ENCODE peak calls at places on chromosomes 6 and 20, in nine cellular contexts. One of them, this sample, is unnamed. For H3K9me3, the result is how much of the 10 kb centered on the place peaks cover.

GRCh38 chr6:32666420-32667300 is at the start of gene HLA-DQB1:
- DNase-seq in heart right ventricle: peak
- DNase-seq in right atrium auricular region: no peak
- DNase-seq in uterus: no peak
- DNase-seq in neural progenitor cell: peak
- DNase-seq in mammary epithelial cell: peak
- DNase-seq in PC-9: no peak
- DNase-seq in left ventricle myocardium inferior: no peak
- DNase-seq in HCT116: peak
- DNase-seq in this sample: no peak

GRCh38 chr20:22584922-22585785 is 782 bp upstream of the FOXA2 start:
- DNase-seq in uterus: no peak
- DNase-seq in HCT116: no peak
- DNase-seq in left ventricle myocardium inferior: no peak
- DNase-seq in PC-9: no peak
- DNase-seq in heart right ventricle: no peak
- DNase-seq in mammary epithelial cell: no peak
- DNase-seq in neural progenitor cell: peak
- DNase-seq in right atrium auricular region: no peak
- DNase-seq in this sample: no peak

GRCh38 chr6:109302176-109302575 is 80.1 kb downstream of the CD164 start:
- DNase-seq in uterus: no peak
- DNase-seq in heart right ventricle: no peak
- DNase-seq in left ventricle myocardium inferior: no peak
- DNase-seq in mammary epithelial cell: no peak
- DNase-seq in right atrium auricular region: no peak
- DNase-seq in PC-9: no peak
- DNase-seq in neural progenitor cell: no peak
- DNase-seq in HCT116: no peak
- DNase-seq in this sample: no peak

GRCh38 chr20:58852559-58853271 is at the start of gene GNAS:
- DNase-seq in mammary epithelial cell: peak
- DNase-seq in uterus: peak
- DNase-seq in right atrium auricular region: no peak
- DNase-seq in heart right ventricle: peak
- DNase-seq in left ventricle myocardium inferior: peak
- DNase-seq in neural progenitor cell: peak
- DNase-seq in HCT116: no peak
- DNase-seq in PC-9: peak
- DNase-seq in this sample: peak

GRCh38 chr6:12570461-12571030 is 146.0 kb upstream of the PHACTR1 start:
- DNase-seq in mammary epithelial cell: peak
- DNase-seq in heart right ventricle: no peak
- DNase-seq in uterus: no peak
- DNase-seq in PC-9: peak
- DNase-seq in HCT116: no peak
- DNase-seq in right atrium auricular region: no peak
- DNase-seq in left ventricle myocardium inferior: no peak
- DNase-seq in neural progenitor cell: no peak
- DNase-seq in this sample: no peak

GRCh38 chr20:61797200-61797599 is 268.5 kb downstream of the TAF4 start:
- DNase-seq in right atrium auricular region: no peak
- DNase-seq in uterus: no peak
- DNase-seq in heart right ventricle: no peak
- DNase-seq in mammary epithelial cell: no peak
- DNase-seq in PC-9: no peak
- DNase-seq in HCT116: no peak
- DNase-seq in left ventricle myocardium inferior: no peak
- DNase-seq in neural progenitor cell: peak
- DNase-seq in this sample: no peak

GRCh38 chr6:54060286-54060685 is 51.0 kb upstream of the MLIP start:
- DNase-seq in right atrium auricular region: no peak
- DNase-seq in left ventricle myocardium inferior: no peak
- DNase-seq in HCT116: no peak
- DNase-seq in neural progenitor cell: no peak
- DNase-seq in mammary epithelial cell: no peak
- DNase-seq in PC-9: no peak
- DNase-seq in heart right ventricle: no peak
- DNase-seq in uterus: no peak
- DNase-seq in this sample: no peak

GRCh38 chr20:11776687-11777086 is 141.0 kb upstream of the BTBD3 start:
- DNase-seq in uterus: no peak
- DNase-seq in HCT116: no peak
- DNase-seq in PC-9: no peak
- DNase-seq in right atrium auricular region: no peak
- DNase-seq in heart right ventricle: no peak
- DNase-seq in neural progenitor cell: no peak
- DNase-seq in mammary epithelial cell: no peak
- DNase-seq in left ventricle myocardium inferior: no peak
- DNase-seq in this sample: no peak

GRCh38 chr20:61314326-61315010 is 62.4 kb downstream of the CDH4 start:
- DNase-seq in heart right ventricle: no peak
- DNase-seq in uterus: no peak
- DNase-seq in mammary epithelial cell: no peak
- DNase-seq in HCT116: no peak
- DNase-seq in neural progenitor cell: no peak
- DNase-seq in PC-9: no peak
- DNase-seq in left ventricle myocardium inferior: no peak
- DNase-seq in right atrium auricular region: no peak
- DNase-seq in this sample: no peak

GRCh38 chr20:8320306-8320705 is 188.2 kb downstream of the PLCB1 start:
- DNase-seq in PC-9: no peak
- DNase-seq in heart right ventricle: no peak
- DNase-seq in right atrium auricular region: no peak
- DNase-seq in uterus: no peak
- DNase-seq in left ventricle myocardium inferior: no peak
- DNase-seq in neural progenitor cell: no peak
- DNase-seq in HCT116: no peak
- DNase-seq in mammary epithelial cell: no peak
- DNase-seq in this sample: no peak

GRCh38 chr20:36267605-36268500 is 31.6 kb downstream of the AAR2 start:
- DNase-seq in right atrium auricular region: no peak
- DNase-seq in left ventricle myocardium inferior: no peak
- DNase-seq in PC-9: no peak
- DNase-seq in uterus: no peak
- DNase-seq in mammary epithelial cell: no peak
- DNase-seq in heart right ventricle: no peak
- DNase-seq in neural progenitor cell: no peak
- DNase-seq in HCT116: no peak
- DNase-seq in this sample: no peak

GRCh38 chr6:42007286-42007685 is 43.0 kb upstream of the TAF8 start:
- DNase-seq in mammary epithelial cell: no peak
- DNase-seq in left ventricle myocardium inferior: no peak
- DNase-seq in uterus: no peak
- DNase-seq in right atrium auricular region: no peak
- DNase-seq in HCT116: no peak
- DNase-seq in PC-9: no peak
- DNase-seq in neural progenitor cell: no peak
- DNase-seq in heart right ventricle: no peak
- DNase-seq in this sample: no peak

GRCh38 chr6:82555801-82556200 is 192.2 kb downstream of the TPBG start:
- DNase-seq in heart right ventricle: no peak
- DNase-seq in HCT116: no peak
- DNase-seq in left ventricle myocardium inferior: no peak
- DNase-seq in PC-9: no peak
- DNase-seq in uterus: no peak
- DNase-seq in neural progenitor cell: no peak
- DNase-seq in right atrium auricular region: no peak
- DNase-seq in mammary epithelial cell: peak
- DNase-seq in this sample: no peak

GRCh38 chr20:18287915-18288747 is at the start of gene ZNF133:
- DNase-seq in left ventricle myocardium inferior: peak
- DNase-seq in uterus: peak
- DNase-seq in neural progenitor cell: peak
- DNase-seq in right atrium auricular region: peak
- DNase-seq in HCT116: peak
- DNase-seq in heart right ventricle: peak
- DNase-seq in mammary epithelial cell: peak
- DNase-seq in PC-9: peak
- DNase-seq in this sample: peak

GRCh38 chr6:43806041-43806757 is 36.2 kb downstream of the VEGFA start:
- DNase-seq in neural progenitor cell: no peak
- DNase-seq in right atrium auricular region: no peak
- DNase-seq in uterus: no peak
- DNase-seq in PC-9: peak
- DNase-seq in mammary epithelial cell: peak
- DNase-seq in heart right ventricle: no peak
- DNase-seq in left ventricle myocardium inferior: no peak
- DNase-seq in HCT116: no peak
- DNase-seq in this sample: no peak

GRCh38 chr6:37257634-37258404 is at the start of the genes TBC1D22B and TMEM217:
- DNase-seq in PC-9: peak
- DNase-seq in heart right ventricle: peak
- DNase-seq in mammary epithelial cell: peak
- DNase-seq in neural progenitor cell: peak
- DNase-seq in uterus: peak
- DNase-seq in left ventricle myocardium inferior: peak
- DNase-seq in right atrium auricular region: peak
- DNase-seq in HCT116: peak
- DNase-seq in this sample: peak

GRCh38 chr6:22025468-22026159 is 271.2 kb downstream of the PRL start:
- DNase-seq in heart right ventricle: peak
- DNase-seq in uterus: peak
- DNase-seq in mammary epithelial cell: peak
- DNase-seq in left ventricle myocardium inferior: no peak
- DNase-seq in PC-9: no peak
- DNase-seq in right atrium auricular region: peak
- DNase-seq in neural progenitor cell: peak
- DNase-seq in HCT116: no peak
- DNase-seq in this sample: no peak

GRCh38 chr20:21090112-21090737 is 15.9 kb downstream of the LINC00237 start:
- DNase-seq in uterus: no peak
- DNase-seq in left ventricle myocardium inferior: no peak
- DNase-seq in right atrium auricular region: no peak
- DNase-seq in HCT116: no peak
- DNase-seq in heart right ventricle: no peak
- DNase-seq in mammary epithelial cell: no peak
- DNase-seq in neural progenitor cell: no peak
- DNase-seq in PC-9: no peak
- DNase-seq in this sample: no peak

GRCh38 chr20:48852609-48853008 is 24.8 kb upstream of the PREX1 start:
- DNase-seq in uterus: no peak
- DNase-seq in HCT116: no peak
- DNase-seq in heart right ventricle: no peak
- DNase-seq in right atrium auricular region: no peak
- DNase-seq in neural progenitor cell: no peak
- DNase-seq in mammary epithelial cell: no peak
- DNase-seq in PC-9: no peak
- DNase-seq in left ventricle myocardium inferior: no peak
- DNase-seq in this sample: no peak

GRCh38 chr6:19279137-19279747 is 557.9 kb upstream of the ID4 start:
- DNase-seq in HCT116: no peak
- DNase-seq in heart right ventricle: no peak
- DNase-seq in PC-9: no peak
- DNase-seq in left ventricle myocardium inferior: no peak
- DNase-seq in mammary epithelial cell: no peak
- DNase-seq in uterus: no peak
- DNase-seq in right atrium auricular region: no peak
- DNase-seq in neural progenitor cell: no peak
- DNase-seq in this sample: no peak
- H3K9me3 ChIP-seq in HCT116: under half
- H3K9me3 ChIP-seq in heart right ventricle: under half
- H3K9me3 ChIP-seq in PC-9: under half
- H3K9me3 ChIP-seq in left ventricle myocardium inferior: under half
- H3K9me3 ChIP-seq in mammary epithelial cell: under half
- H3K9me3 ChIP-seq in uterus: under half
- H3K9me3 ChIP-seq in right atrium auricular region: under half
- H3K9me3 ChIP-seq in neural progenitor cell: under half
- H3K9me3 ChIP-seq in this sample: under half

GRCh38 chr6:155341130-155341828 is 27.0 kb upstream of the TFB1M start:
- DNase-seq in HCT116: no peak
- DNase-seq in mammary epithelial cell: peak
- DNase-seq in left ventricle myocardium inferior: no peak
- DNase-seq in PC-9: no peak
- DNase-seq in neural progenitor cell: no peak
- DNase-seq in uterus: no peak
- DNase-seq in right atrium auricular region: no peak
- DNase-seq in heart right ventricle: no peak
- DNase-seq in this sample: no peak
- H3K9me3 ChIP-seq in HCT116: under half
- H3K9me3 ChIP-seq in mammary epithelial cell: under half
- H3K9me3 ChIP-seq in left ventricle myocardium inferior: half or more
- H3K9me3 ChIP-seq in PC-9: under half
- H3K9me3 ChIP-seq in neural progenitor cell: under half
- H3K9me3 ChIP-seq in uterus: under half
- H3K9me3 ChIP-seq in right atrium auricular region: under half
- H3K9me3 ChIP-seq in heart right ventricle: under half
- H3K9me3 ChIP-seq in this sample: under half

DNA sequence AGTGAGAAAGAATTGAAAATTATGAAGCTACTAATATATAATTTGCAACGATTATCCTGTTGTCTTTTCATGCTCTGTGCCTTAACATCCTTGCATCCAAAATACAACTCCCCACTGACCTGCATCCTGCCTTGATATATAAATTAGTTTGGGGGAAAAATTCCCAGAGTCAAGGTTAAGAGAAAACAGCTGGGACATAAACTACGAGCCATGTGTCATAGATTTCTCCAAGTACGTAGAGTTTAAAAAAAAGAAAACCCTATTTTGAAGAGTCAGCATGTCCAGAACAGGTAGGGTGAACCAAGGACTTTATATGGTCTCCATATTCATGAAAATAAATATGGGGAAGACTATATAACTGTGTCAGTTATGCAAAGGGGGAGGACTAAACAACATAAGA is 123.8 kb upstream of the MARCKS start:
- DNase-seq in right atrium auricular region: no peak
- DNase-seq in uterus: no peak
- DNase-seq in neural progenitor cell: no peak
- DNase-seq in heart right ventricle: no peak
- DNase-seq in PC-9: no peak
- DNase-seq in mammary epithelial cell: no peak
- DNase-seq in HCT116: no peak
- DNase-seq in left ventricle myocardium inferior: no peak
- DNase-seq in this sample: no peak
- H3K9me3 ChIP-seq in right atrium auricular region: under half
- H3K9me3 ChIP-seq in uterus: under half
- H3K9me3 ChIP-seq in neural progenitor cell: under half
- H3K9me3 ChIP-seq in heart right ventricle: under half
- H3K9me3 ChIP-seq in PC-9: under half
- H3K9me3 ChIP-seq in mammary epithelial cell: under half
- H3K9me3 ChIP-seq in HCT116: under half
- H3K9me3 ChIP-seq in left ventricle myocardium inferior: under half
- H3K9me3 ChIP-seq in this sample: under half

GRCh38 chr6:125285936-125286335 is 15.8 kb downstream of the HDDC2 start:
- DNase-seq in heart right ventricle: no peak
- DNase-seq in right atrium auricular region: no peak
- DNase-seq in HCT116: no peak
- DNase-seq in neural progenitor cell: no peak
- DNase-seq in left ventricle myocardium inferior: no peak
- DNase-seq in uterus: no peak
- DNase-seq in PC-9: no peak
- DNase-seq in mammary epithelial cell: no peak
- DNase-seq in this sample: no peak

GRCh38 chr6:125293587-125293986 is 8.2 kb downstream of the HDDC2 start:
- DNase-seq in right atrium auricular region: no peak
- DNase-seq in PC-9: no peak
- DNase-seq in mammary epithelial cell: no peak
- DNase-seq in uterus: no peak
- DNase-seq in neural progenitor cell: no peak
- DNase-seq in heart right ventricle: no peak
- DNase-seq in HCT116: no peak
- DNase-seq in left ventricle myocardium inferior: no peak
- DNase-seq in this sample: no peak

GRCh38 chr6:125285353-125285752 is 16.4 kb downstream of the HDDC2 start:
- DNase-seq in left ventricle myocardium inferior: no peak
- DNase-seq in heart right ventricle: no peak
- DNase-seq in right atrium auricular region: no peak
- DNase-seq in PC-9: no peak
- DNase-seq in uterus: no peak
- DNase-seq in HCT116: no peak
- DNase-seq in neural progenitor cell: no peak
- DNase-seq in mammary epithelial cell: no peak
- DNase-seq in this sample: no peak

GRCh38 chr6:125287718-125288117 is 14.0 kb downstream of the HDDC2 start:
- DNase-seq in mammary epithelial cell: no peak
- DNase-seq in heart right ventricle: no peak
- DNase-seq in PC-9: no peak
- DNase-seq in right atrium auricular region: no peak
- DNase-seq in neural progenitor cell: no peak
- DNase-seq in left ventricle myocardium inferior: no peak
- DNase-seq in uterus: no peak
- DNase-seq in HCT116: no peak
- DNase-seq in this sample: no peak
- H3K9me3 ChIP-seq in mammary epithelial cell: under half
- H3K9me3 ChIP-seq in heart right ventricle: under half
- H3K9me3 ChIP-seq in PC-9: under half
- H3K9me3 ChIP-seq in right atrium auricular region: under half
- H3K9me3 ChIP-seq in neural progenitor cell: under half
- H3K9me3 ChIP-seq in left ventricle myocardium inferior: under half
- H3K9me3 ChIP-seq in uterus: under half
- H3K9me3 ChIP-seq in HCT116: under half
- H3K9me3 ChIP-seq in this sample: under half